ENCODE peak calls at places on chromosomes 6 and 20, in four cellular contexts. Q is stimulated activated naive B cell treated with anti-CD40 and anti-IgM and Interleukin-4, amounts not matched to agents 10 μg/mL and 1 μg/mL and 100 μg/mL, for 72 hours; I is tibial nerve; U is GM12892. C is an unnamed sample.

GRCh38 chr6:119360262-119360915 is 10.8 kb upstream of the MAN1A1 start:
- DNase-seq in Q (no peak), I (no peak), U (no peak), C (no peak)

GRCh38 chr6:104325341-104326172 is 534.2 kb downstream of the HACE1 start:
- DNase-seq in Q (no peak), I (no peak), U (no peak), C (no peak)

GRCh38 chr6:37482356-37483292 is 17.1 kb downstream of the CCDC167 start:
- DNase-seq in Q (no peak), I (no peak), U (no peak), C (no peak)

GRCh38 chr6:35139924-35140524 is 1.1 kb downstream of the TCP11 start:
- DNase-seq in Q (no peak), I (peak), U (no peak), C (no peak)

GRCh38 chr20:63749597-63750508 is 10.3 kb downstream of the SLC2A4RG start:
- DNase-seq in Q (no peak), I (no peak), U (no peak), C (no peak)

GRCh38 chr20:56845546-56846081 is 216.5 kb downstream of the TFAP2C start:
- DNase-seq in Q (no peak), I (no peak), U (no peak), C (no peak)

GRCh38 chr6:3405182-3405518 is 51.7 kb downstream of the SLC22A23 start:
- DNase-seq in Q (no peak), I (no peak), U (no peak), C (no peak)

GRCh38 chr6:117440558-117441525 is 15.1 kb upstream of the ROS1 start:
- DNase-seq in Q (no peak), I (no peak), U (no peak), C (no peak)

GRCh38 chr6:41519748-41520699 is 26.2 kb upstream of the FOXP4 start:
- DNase-seq in Q (no peak), I (no peak), U (no peak), C (no peak)

GRCh38 chr20:56439784-56440291 is 27.8 kb downstream of the CASS4 start:
- DNase-seq in Q (no peak), I (no peak), U (no peak), C (peak)

GRCh38 chr20:8778387-8778786 is 290.5 kb upstream of the PLCB4 start:
- DNase-seq in Q (no peak), I (no peak), U (no peak), C (no peak)

GRCh38 chr20:23456416-23456815 is 3.7 kb upstream of the CST11 start:
- DNase-seq in Q (no peak), I (no peak), U (no peak), C (no peak)

GRCh38 chr6:161446296-161446925 is 172.6 kb upstream of the AGPAT4 start:
- DNase-seq in Q (no peak), I (no peak), U (no peak), C (no peak)

GRCh38 chr6:134720353-134721094 is 229.4 kb downstream of the ALDH8A1 start:
- DNase-seq in Q (no peak), I (no peak), U (no peak), C (peak)

GRCh38 chr20:60240986-60241385 is 282.8 kb downstream of the CDH26 start:
- DNase-seq in Q (no peak), I (no peak), U (no peak), C (no peak)

GRCh38 chr6:109609737-109610136 is 81.3 kb downstream of the AK9 start:
- DNase-seq in Q (no peak), I (no peak), U (no peak), C (no peak)

GRCh38 chr6:56145616-56146015 is 101.8 kb downstream of the COL21A1 start:
- DNase-seq in Q (no peak), I (no peak), U (no peak), C (no peak)

GRCh38 chr20:36307412-36308317 is 1.5 kb downstream of the DLGAP4 start:
- DNase-seq in Q (no peak), I (no peak), U (no peak), C (no peak)

GRCh38 chr6:111113731-111114438 is 26.6 kb downstream of the SLC16A10 start:
- DNase-seq in Q (no peak), I (peak), U (no peak), C (peak)

GRCh38 chr6:40719671-40720374 is 132.7 kb upstream of the LRFN2 start:
- DNase-seq in Q (peak), I (peak), U (no peak), C (no peak)

GRCh38 chr20:19998990-19999705 is 18.0 kb upstream of the NAA20 start:
- DNase-seq in Q (no peak), I (no peak), U (no peak), C (no peak)

GRCh38 chr6:148818939-148819575 is 72.2 kb downstream of the UST start:
- DNase-seq in Q (no peak), I (no peak), U (no peak), C (no peak)

GRCh38 chr20:20237093-20237959 is 130.6 kb upstream of the INSM1 start:
- DNase-seq in Q (peak), I (peak), U (peak), C (peak)

GRCh38 chr6:163324928-163325784 is 89.4 kb upstream of the QKI start:
- DNase-seq in Q (no peak), I (peak), U (no peak), C (peak)

GRCh38 chr20:60049601-60050000 is 91.4 kb downstream of the CDH26 start:
- DNase-seq in Q (no peak), I (no peak), U (no peak), C (no peak)

GRCh38 chr6:1396952-1397868 is 7.8 kb downstream of the FOXF2 start:
- DNase-seq in Q (peak), I (peak), U (peak), C (no peak)

GRCh38 chr6:157813757-157814455 is 9.1 kb upstream of the SNX9 start:
- DNase-seq in Q (no peak), I (no peak), U (no peak), C (peak)

GRCh38 chr6:119148102-119148824 is 69.8 kb upstream of the FAM184A start:
- DNase-seq in Q (no peak), I (peak), U (no peak), C (no peak)

GRCh38 chr20:32574296-32575226 is 10.6 kb downstream of the NOL4L start:
- DNase-seq in Q (no peak), I (no peak), U (no peak), C (no peak)

GRCh38 chr6:163309491-163310026 is 105.0 kb upstream of the QKI start:
- DNase-seq in Q (no peak), I (no peak), U (no peak), C (no peak)

GRCh38 chr20:33709398-33709797 is 10.7 kb downstream of the PXMP4 start:
- DNase-seq in Q (no peak), I (no peak), U (no peak), C (no peak)

GRCh38 chr6:54893818-54894217 is 47.2 kb downstream of the FAM83B start:
- DNase-seq in Q (no peak), I (no peak), U (no peak), C (no peak)

GRCh38 chr6:116072368-116072767 is 11.7 kb upstream of the FRK start:
- DNase-seq in Q (no peak), I (no peak), U (no peak), C (no peak)

GRCh38 chr20:48478370-48478769 is 349.4 kb downstream of the PREX1 start:
- DNase-seq in Q (no peak), I (no peak), U (peak), C (no peak)

GRCh38 chr20:33086052-33086722 is 6.7 kb downstream of the BPIFB4 start:
- DNase-seq in Q (no peak), I (no peak), U (no peak), C (no peak)

GRCh38 chr6:137148291-137149076 is 25.0 kb downstream of the IL22RA2 start:
- DNase-seq in Q (no peak), I (peak), U (no peak), C (no peak)

GRCh38 chr6:28719275-28719940 is 193.7 kb downstream of the GPX5 start:
- DNase-seq in Q (no peak), I (no peak), U (no peak), C (no peak)

GRCh38 chr6:7126759-7127158 is 19.0 kb downstream of the RREB1 start:
- DNase-seq in Q (no peak), I (no peak), U (no peak), C (no peak)

GRCh38 chr20:38873050-38873581 is 53.1 kb upstream of the FAM83D start:
- DNase-seq in Q (peak), I (no peak), U (peak), C (no peak)

GRCh38 chr6:38354033-38354373 is 285.7 kb downstream of the BTBD9 start:
- DNase-seq in Q (no peak), I (no peak), U (no peak), C (no peak)